ENCODE peak calls at places on chromosomes 16 and 17, in nine cellular contexts. G is fibroblast of the aortic adventitia; F is BJ; Z is CD8-positive, alpha-beta memory T cell; O is psoas muscle; D is IMR-90; Y is AG10803; E is H1; R is PC-9. Q is an unnamed sample.

GRCh38 chr17:45235071-45236001 is 13.7 kb downstream of the FMNL1 start:
- DNase-seq in F (no peak), R (peak), O (peak), E (peak), G (peak), D (peak), Y (peak), Z (peak), Q (peak)

GRCh38 chr16:12526521-12526920 is 277.2 kb downstream of the CPPED1 start:
- DNase-seq in F (no peak), O (no peak), E (no peak), D (no peak), R (no peak), G (no peak), Z (no peak), Y (no peak), Q (no peak)

GRCh38 chr17:27264068-27264812 is 29.7 kb upstream of the WSB1 start:
- DNase-seq in Y (no peak), Z (no peak), G (no peak), E (no peak), D (no peak), O (no peak), F (no peak), R (no peak), Q (no peak)

GRCh38 chr17:21007646-21008045 is 35.2 kb downstream of the USP22 start:
- DNase-seq in G (no peak), R (no peak), F (no peak), Z (no peak), D (no peak), E (no peak), Y (no peak), O (peak), Q (no peak)

GRCh38 chr16:83336630-83337029 is 471.1 kb upstream of the HSBP1 start:
- DNase-seq in F (peak), D (peak), O (no peak), Z (no peak), E (no peak), G (peak), R (no peak), Y (peak), Q (peak)

GRCh38 chr17:836154-836553 is 54.0 kb downstream of the MRM3 start:
- DNase-seq in E (no peak), F (peak), Z (no peak), D (no peak), O (no peak), Y (peak), R (no peak), G (peak), Q (peak)

GRCh38 chr16:2005646-2006045 is 4.0 kb downstream of the ZNF598 start:
- DNase-seq in E (no peak), G (no peak), F (no peak), Z (no peak), O (no peak), Y (peak), D (no peak), R (no peak), Q (no peak)

GRCh38 chr17:17663160-17664072 is 17.8 kb upstream of the RAI1 start:
- DNase-seq in Y (peak), Z (peak), D (peak), E (peak), F (peak), O (peak), R (no peak), G (peak), Q (peak)

GRCh38 chr17:32495347-32496253 is 8.8 kb downstream of the CDK5R1 start:
- DNase-seq in G (peak), Z (no peak), E (no peak), D (peak), F (no peak), Y (peak), R (no peak), O (peak), Q (peak)

GRCh38 chr17:14203392-14203791 is 33.3 kb downstream of the CDRT15 start:
- DNase-seq in Y (no peak), F (no peak), Z (no peak), E (no peak), O (no peak), D (peak), R (no peak), G (no peak), Q (no peak)

GRCh38 chr17:36773039-36773438 is 164.2 kb upstream of the LHX1 start:
- DNase-seq in D (no peak), E (no peak), R (no peak), F (no peak), G (no peak), Z (no peak), O (no peak), Y (no peak), Q (no peak)

GRCh38 chr17:79201536-79202227 is 127.1 kb downstream of the ENGASE start:
- DNase-seq in E (no peak), Z (no peak), O (no peak), Y (peak), D (no peak), R (no peak), G (no peak), F (no peak), Q (peak)

GRCh38 chr17:74244128-74244527 is 29.9 kb upstream of the DNAI2 start:
- DNase-seq in Z (no peak), F (no peak), G (no peak), R (no peak), D (no peak), Y (no peak), O (no peak), E (no peak), Q (no peak)

GRCh38 chr16:20901441-20902112 is 1.0 kb downstream of the LYRM1 start:
- DNase-seq in O (peak), Z (no peak), R (peak), E (no peak), F (no peak), G (peak), D (peak), Y (peak), Q (peak)

GRCh38 chr17:73980517-73980916 is 223.0 kb upstream of the RPL38 start:
- DNase-seq in Z (no peak), R (no peak), F (no peak), Y (no peak), D (no peak), G (no peak), E (no peak), O (no peak), Q (no peak)

GRCh38 chr16:89335803-89336485 is 118.4 kb downstream of the ZNF778 start:
- DNase-seq in Z (no peak), O (no peak), E (no peak), R (no peak), G (no peak), D (no peak), F (no peak), Y (no peak), Q (no peak)

GRCh38 chr17:40253565-40253964 is 34.1 kb upstream of the CDC6 start:
- DNase-seq in F (no peak), E (no peak), G (no peak), Y (peak), O (no peak), R (no peak), D (no peak), Z (no peak), Q (no peak)

GRCh38 chr17:46733837-46734516 is 84.5 kb downstream of the WNT3 start:
- DNase-seq in O (no peak), G (peak), E (no peak), Y (peak), Z (no peak), D (peak), F (peak), R (peak), Q (no peak)

GRCh38 chr17:17402558-17402957 is 74.2 kb upstream of the MED9 start:
- DNase-seq in Z (no peak), G (no peak), Y (no peak), O (no peak), E (no peak), F (no peak), R (no peak), D (peak), Q (no peak)

GRCh38 chr17:15306406-15306970 is 34.9 kb downstream of the TEKT3 start:
- DNase-seq in G (peak), F (no peak), D (peak), Z (no peak), R (no peak), E (no peak), O (no peak), Y (no peak), Q (no peak)
- H3K4me3 ChIP-seq in G (no peak), F (no peak), D (no peak), Z (no peak), R (no peak), E (no peak), O (peak), Y (peak), Q (peak)

GRCh38 chr16:85461814-85462404 is 151.2 kb upstream of the GSE1 start:
- DNase-seq in Z (no peak), D (peak), F (no peak), E (no peak), R (no peak), Y (peak), O (no peak), G (peak), Q (peak)
- H3K4me3 ChIP-seq in Z (peak), D (no peak), F (peak), E (peak), R (no peak), Y (peak), O (peak), G (peak), Q (peak)

DNA sequence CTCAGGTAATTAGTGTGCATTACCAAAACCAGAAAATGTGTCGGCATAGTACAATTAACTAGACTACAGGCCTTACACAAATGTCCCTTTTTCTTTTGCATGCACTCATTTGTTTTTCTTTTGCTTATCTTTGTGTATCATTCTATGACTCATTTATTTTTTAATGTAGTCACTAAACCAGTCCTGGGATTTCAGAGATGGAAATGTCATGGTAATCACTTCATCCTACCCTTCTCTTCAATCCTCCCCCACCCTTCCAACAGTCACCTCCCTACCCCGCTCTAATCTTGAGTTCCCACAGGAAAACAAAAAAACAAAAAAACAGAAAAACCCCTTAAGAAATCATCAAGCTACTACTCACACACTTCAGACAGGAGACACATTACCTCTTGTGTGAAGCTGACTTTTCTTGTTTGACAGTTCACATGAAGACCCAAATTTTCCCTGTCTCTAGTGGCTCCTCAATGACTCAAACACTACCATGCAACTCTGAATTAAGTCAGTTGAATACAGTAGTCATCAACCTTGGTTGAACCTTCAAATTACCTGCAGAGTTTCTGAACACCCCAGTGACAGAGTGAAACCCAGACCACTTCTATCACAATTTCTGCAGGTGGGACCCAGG is 242.4 kb upstream of the SALL1 start:
- DNase-seq in R (no peak), F (no peak), E (no peak), D (peak), O (no peak), Z (no peak), G (peak), Y (no peak), Q (no peak)
- H3K4me3 ChIP-seq in R (no peak), F (no peak), E (peak), D (no peak), O (no peak), Z (no peak), G (no peak), Y (no peak), Q (no peak)

DNA sequence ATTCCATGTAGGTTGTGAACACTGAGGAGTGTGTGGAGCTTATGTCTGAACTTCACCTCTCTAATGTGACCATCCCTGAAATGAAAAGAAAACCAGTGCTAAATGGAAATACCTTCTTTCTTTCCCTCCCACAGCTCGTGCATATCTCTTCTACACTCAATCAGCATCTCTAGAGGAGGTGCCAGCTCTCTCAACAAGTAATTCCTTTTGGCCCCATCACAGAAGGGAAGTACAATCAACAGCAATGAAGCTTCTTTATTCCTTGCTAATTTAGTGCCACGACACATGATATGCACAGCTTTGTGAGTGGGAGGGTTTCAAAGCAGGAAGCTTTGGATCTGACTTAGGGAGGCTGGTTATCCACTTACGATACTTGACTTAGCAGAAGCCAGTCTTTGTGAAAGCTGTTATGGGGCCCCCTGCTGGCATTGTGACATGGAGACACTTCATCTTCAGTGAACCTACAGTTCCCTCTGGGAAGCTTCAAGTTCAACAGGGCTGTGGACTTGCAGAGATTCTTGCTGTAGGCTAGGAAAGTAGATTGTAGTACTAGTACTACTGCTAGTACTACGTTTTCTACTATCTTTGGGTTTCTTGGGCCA is 81.0 kb downstream of the TMEM100 start:
- DNase-seq in Z (no peak), E (peak), D (peak), O (peak), Y (peak), R (no peak), G (peak), F (no peak), Q (peak)
- H3K4me3 ChIP-seq in Z (no peak), E (no peak), D (no peak), O (no peak), Y (no peak), R (no peak), G (no peak), F (no peak), Q (no peak)

GRCh38 chr16:53235851-53236250 is 181.1 kb downstream of the CHD9 start:
- DNase-seq in Y (no peak), D (peak), E (no peak), R (no peak), Z (no peak), G (peak), O (no peak), F (no peak), Q (no peak)
- H3K4me3 ChIP-seq in Y (no peak), D (no peak), E (no peak), R (no peak), Z (no peak), G (no peak), O (no peak), F (no peak), Q (no peak)

DNA sequence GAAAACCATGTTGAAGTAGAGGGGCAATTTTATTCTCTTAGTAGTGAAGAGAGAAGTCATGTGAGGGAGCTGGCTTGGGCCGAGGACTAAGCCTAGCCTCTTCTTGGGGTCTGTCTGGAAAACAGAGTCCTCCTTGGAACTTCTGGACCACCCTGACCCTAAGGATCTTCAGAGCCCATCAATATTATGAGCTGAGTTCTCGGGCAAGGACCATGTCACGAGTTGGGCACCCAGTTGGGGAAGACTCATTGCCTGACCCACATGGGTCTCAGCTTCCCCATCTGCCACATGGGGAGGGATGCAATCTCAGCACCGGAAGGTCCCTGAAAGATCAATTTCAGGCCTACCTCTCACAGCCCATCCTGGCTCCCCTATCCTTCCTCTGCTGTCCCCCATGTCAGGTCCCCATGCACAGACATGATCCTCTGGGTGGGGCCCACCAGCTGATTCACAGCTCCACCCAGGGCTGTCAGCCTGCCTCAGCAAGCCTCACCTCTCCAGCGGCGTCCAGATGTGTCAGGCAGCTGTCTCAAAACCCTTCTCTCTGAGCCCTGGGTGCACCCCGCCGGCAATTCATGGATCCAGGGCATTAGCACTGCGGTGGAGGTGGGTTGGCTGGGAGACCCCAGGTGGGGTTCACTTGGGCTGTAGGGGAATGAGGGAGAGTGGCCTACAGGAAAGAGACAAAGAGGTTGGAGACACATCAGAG is 2.0 kb downstream of the NLRP1 start:
- DNase-seq in Y (no peak), O (no peak), F (no peak), E (no peak), Z (no peak), G (no peak), R (no peak), D (no peak), Q (no peak)
- H3K4me3 ChIP-seq in Y (peak), O (no peak), F (no peak), E (no peak), Z (peak), G (peak), R (no peak), D (no peak), Q (no peak)

DNA sequence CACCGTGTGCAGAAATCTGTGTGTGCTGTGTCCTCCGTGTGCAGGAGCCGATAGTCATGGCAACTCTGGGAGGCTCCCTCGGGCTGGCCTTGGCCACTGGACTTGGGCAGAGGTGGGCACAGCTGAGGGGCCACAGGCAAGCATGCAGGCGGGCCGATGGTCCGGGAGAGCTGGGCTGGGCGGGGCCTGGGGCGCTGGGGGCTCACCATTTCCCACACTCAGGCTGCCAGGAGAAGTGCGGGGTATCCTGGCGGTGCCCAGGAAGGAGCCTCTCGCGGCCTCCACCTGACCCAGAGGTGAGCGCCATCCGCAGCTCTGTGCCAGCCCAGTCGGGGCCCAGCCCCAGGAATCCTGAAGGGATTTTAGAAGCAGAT is 28.4 kb downstream of the BAHCC1 start:
- DNase-seq in Y (no peak), F (no peak), Z (no peak), E (no peak), O (no peak), D (no peak), G (no peak), R (no peak), Q (no peak)
- H3K4me3 ChIP-seq in Y (no peak), F (no peak), Z (no peak), E (no peak), O (peak), D (no peak), G (no peak), R (no peak), Q (peak)

GRCh38 chr17:28338056-28338768 is 2.7 kb downstream of the TNFAIP1 start:
- DNase-seq in D (peak), E (no peak), R (no peak), F (no peak), Z (no peak), O (no peak), G (peak), Y (peak), Q (no peak)
- H3K4me3 ChIP-seq in D (no peak), E (no peak), R (no peak), F (no peak), Z (no peak), O (peak), G (peak), Y (no peak), Q (no peak)

Q was measured in SJCRH30.